ENCODE peak calls at places on chromosomes 4 and X, in six cellular contexts. Y, X, R, B, U and G are unnamed samples.

GRCh38 chrX:31279359-31279758 is 207.5 kb upstream of the FTHL17 start:
- DNase-seq in U (no peak), R (no peak), X (no peak), Y (no peak), B (no peak), G (no peak)

GRCh38 chrX:13087322-13088154 is 43.1 kb upstream of the FAM9C start:
- DNase-seq in B (no peak), X (no peak), U (no peak), R (no peak), Y (no peak), G (no peak)

GRCh38 chrX:136694491-136695087 is 46.6 kb downstream of the CD40LG start:
- DNase-seq in X (no peak), Y (no peak), U (no peak), R (no peak), B (no peak), G (no peak)

GRCh38 chr4:166585491-166585890 is 648.8 kb downstream of the SPOCK3 start:
- DNase-seq in U (no peak), Y (no peak), B (no peak), X (no peak), R (no peak), G (no peak)

GRCh38 chrX:24245201-24245600 is 68.7 kb downstream of the SUPT20HL2 start:
- DNase-seq in B (no peak), R (no peak), Y (no peak), X (no peak), U (no peak), G (no peak)

GRCh38 chrX:120238947-120239346 is 11.7 kb upstream of the ZBTB33 start:
- DNase-seq in U (no peak), Y (no peak), B (no peak), X (no peak), R (no peak), G (no peak)

GRCh38 chr4:4950891-4951290 is 68.4 kb downstream of the CYTL1 start:
- DNase-seq in R (no peak), B (no peak), X (no peak), U (no peak), Y (peak; percentile 27), G (no peak)

GRCh38 chrX:140733766-140734342 is 24.3 kb downstream of the LINC00632 start:
- DNase-seq in X (peak; percentile 11), Y (no peak), B (no peak), R (no peak), U (no peak), G (no peak)

GRCh38 chrX:11287505-11287904 is 5.7 kb upstream of the AMELX start:
- DNase-seq in X (no peak), B (no peak), Y (no peak), U (no peak), R (no peak), G (no peak)

GRCh38 chrX:43949669-43950068 is 23.5 kb downstream of the NDP start:
- DNase-seq in R (no peak), B (peak; percentile 14), U (peak; percentile 16), Y (no peak), X (peak; percentile 18), G (no peak)

GRCh38 chr4:70737409-70737808 is 15.6 kb downstream of the RUFY3 start:
- DNase-seq in B (no peak), X (no peak), R (no peak), U (no peak), Y (no peak), G (no peak)
- H3K4me1 ChIP-seq in B (peaks cover 42% of the 10 kb centered on the region), X (peaks cover 58% of the 10 kb centered on the region), R (peaks cover 49% of the 10 kb centered on the region), U (no peaks in the 10 kb centered on the region), Y (peaks cover 5% of the 10 kb centered on the region), G (no peaks in the 10 kb centered on the region)

GRCh38 chr4:138242076-138242829 is at the start of gene SLC7A11:
- DNase-seq in B (peak; percentile 13), Y (peak; percentile 28), X (no peak), R (peak; percentile 1), U (no peak), G (no peak)

GRCh38 chr4:138243369-138243768 is 1.2 kb upstream of the SLC7A11 start:
- DNase-seq in Y (no peak), X (no peak), B (no peak), U (no peak), R (no peak), G (no peak)

GRCh38 chr4:138239496-138239895 is 2.7 kb downstream of the SLC7A11 start:
- DNase-seq in X (no peak), B (no peak), U (no peak), Y (no peak), R (no peak), G (no peak)

GRCh38 chr4:138242830-138243149 is 641 bp upstream of the SLC7A11 start:
- DNase-seq in U (no peak), B (no peak), X (no peak), R (no peak), Y (no peak), G (no peak)

GRCh38 chr4:138241281-138242075 is 671 bp downstream of the SLC7A11 start:
- DNase-seq in U (no peak), R (no peak), Y (no peak), B (no peak), X (no peak), G (no peak)
- H3K4me3 ChIP-seq in U (peak overlapping the region; percentile 49), R (peak overlapping the region; percentile 42), Y (peak overlapping the region; percentile 34), B (peak overlapping the region; percentile 19), X (peak overlapping the region; percentile 39), G (no peak overlapping the region)

GRCh38 chr4:173174184-173175156 is 5.9 kb downstream of the GALNT7 start:
- DNase-seq in X (no peak), U (no peak), Y (no peak), R (no peak), B (no peak), G (no peak)
- H3K4me1 ChIP-seq in X (peaks cover 19% of the 10 kb centered on the region), U (no peaks in the 10 kb centered on the region), Y (peaks cover 5% of the 10 kb centered on the region), R (peaks cover 7% of the 10 kb centered on the region), B (peaks cover 10% of the 10 kb centered on the region), G (peaks cover 5% of the 10 kb centered on the region)

GRCh38 chrX:346034-346813 is 27.6 kb upstream of the GTPBP6 start:
- DNase-seq in B (no peak), Y (no peak), R (no peak), U (no peak), X (peak; percentile 12), G (peak; percentile 72)
- H3K4me3 ChIP-seq in B (no peak overlapping the region), Y (no peak overlapping the region), R (no peak overlapping the region), U (no peak overlapping the region), X (no peak overlapping the region), G (no peak overlapping the region)

DNA sequence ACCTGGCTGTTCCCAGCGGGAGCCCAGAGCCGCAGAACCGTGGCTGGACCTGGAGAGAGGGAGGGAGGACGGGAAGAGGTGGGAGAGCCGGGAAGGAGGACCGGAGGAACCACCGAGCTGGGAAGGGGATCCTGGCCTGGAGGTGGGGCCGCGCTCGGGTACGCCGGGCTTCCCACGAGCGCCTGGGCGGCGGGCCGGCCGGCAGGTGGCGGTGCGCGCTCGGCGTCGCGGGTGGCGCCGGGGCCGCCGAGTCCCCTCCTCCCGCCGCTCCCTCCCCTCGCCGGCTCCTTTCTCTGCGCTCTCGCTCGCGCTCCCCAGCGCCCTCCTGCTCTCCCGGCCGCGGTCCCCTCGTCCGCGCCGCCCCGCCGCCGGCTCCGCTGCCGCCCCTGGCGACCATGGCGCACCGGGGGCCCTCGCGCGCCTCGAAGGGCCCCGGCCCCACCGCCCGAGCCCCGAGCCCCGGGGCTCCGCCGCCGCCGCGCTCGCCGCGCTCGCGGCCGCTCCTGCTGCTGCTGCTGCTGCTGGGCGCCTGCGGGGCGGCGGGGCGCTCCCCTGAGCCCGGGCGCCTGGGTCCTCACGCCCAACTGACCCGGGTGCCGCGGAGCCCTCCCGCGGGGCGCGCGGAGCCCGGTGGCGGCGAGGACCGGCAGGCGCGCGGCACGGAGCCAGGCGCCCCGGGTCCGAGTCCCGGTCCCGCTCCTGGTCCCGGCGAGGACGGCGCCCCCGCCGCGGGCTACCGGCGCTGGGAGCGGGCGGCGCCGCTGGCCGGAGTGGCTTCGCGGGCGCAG is at the start of gene SORCS2:
- DNase-seq in U (peak; percentile 67), B (peak; percentile 60), X (peak; percentile 64), R (no peak), Y (peak; percentile 21), G (peak; percentile 71)
- H3K4me1 ChIP-seq in U (peaks cover 7% of the 10 kb centered on the region), B (peaks cover 17% of the 10 kb centered on the region), X (peaks cover 20% of the 10 kb centered on the region), R (peaks cover 5% of the 10 kb centered on the region), Y (peaks cover 15% of the 10 kb centered on the region), G (no peaks in the 10 kb centered on the region)

GRCh38 chr4:48380583-48381167 is 39.3 kb downstream of the SLAIN2 start:
- DNase-seq in Y (no peak), R (no peak), U (no peak), B (no peak), X (no peak), G (no peak)
- H3K4me3 ChIP-seq in Y (no peak overlapping the region), R (no peak overlapping the region), U (no peak overlapping the region), B (no peak overlapping the region), X (no peak overlapping the region), G (no peak overlapping the region)

DNA sequence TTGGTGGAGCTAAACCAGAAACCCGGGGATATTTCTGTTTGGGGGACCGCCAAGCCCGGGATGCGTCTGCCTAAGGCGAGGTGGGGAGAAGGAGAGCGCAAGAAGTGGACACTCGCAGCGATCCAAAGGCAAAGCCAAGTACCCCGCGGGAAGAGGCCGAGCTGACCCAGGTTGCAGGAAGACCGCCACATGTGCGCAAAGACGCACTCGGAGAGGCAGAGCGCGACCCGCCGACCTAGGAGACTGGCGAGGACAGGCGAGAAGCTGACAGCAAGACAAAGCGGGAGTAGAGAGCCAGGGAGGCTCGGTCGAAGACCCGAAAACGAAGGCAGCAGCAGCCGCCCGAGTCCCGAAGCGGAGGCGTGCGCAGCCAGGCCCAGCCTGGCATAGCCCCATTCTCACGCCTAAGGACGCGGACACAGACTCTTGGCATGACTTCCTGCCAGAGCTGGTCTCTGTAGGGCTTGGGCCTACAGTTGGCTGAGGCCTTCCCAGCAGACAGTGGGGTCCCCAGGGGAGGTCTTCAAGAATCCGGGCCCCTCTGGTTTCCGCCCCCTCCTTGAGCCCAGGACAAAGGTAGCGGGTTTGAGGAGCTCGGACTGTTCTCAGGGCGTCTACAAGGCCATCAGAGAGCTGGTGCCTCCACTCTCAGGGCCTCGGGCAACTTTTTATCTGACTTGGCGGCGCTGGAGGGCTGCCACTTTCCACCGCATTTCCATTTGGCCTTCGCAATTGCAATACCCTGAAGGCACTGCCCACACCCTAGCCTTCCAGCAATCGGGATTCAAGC is 49.8 kb upstream of the BCOR start:
- DNase-seq in Y (no peak), U (no peak), R (no peak), X (no peak), B (no peak), G (no peak)
- H3K4me1 ChIP-seq in Y (peaks cover 15% of the 10 kb centered on the region), U (peaks cover 11% of the 10 kb centered on the region), R (peaks cover 6% of the 10 kb centered on the region), X (peaks cover 62% of the 10 kb centered on the region), B (peaks cover 46% of the 10 kb centered on the region), G (no peaks in the 10 kb centered on the region)